ENCODE peak calls at places on chromosomes 13 and 19, in ten cellular contexts. E, I, O, W, G, C, Q, K, J and M are unnamed samples.

GRCh38 chr13:26529441-26529840 is 28.0 kb upstream of the WASF3 start:
- DNase-seq in K (no peak), O (peak), W (peak), I (peak), G (peak), E (peak), C (no peak), Q (peak), J (peak), M (peak)

GRCh38 chr13:98585946-98586345 is 9.0 kb upstream of the STK24 start:
- DNase-seq in E (no peak), W (no peak), I (no peak), J (no peak), O (no peak), G (no peak), K (no peak), C (no peak), Q (no peak), M (no peak)

GRCh38 chr13:20161951-20162300 is 1.1 kb upstream of the GJA3 start:
- DNase-seq in C (no peak), W (no peak), O (no peak), K (no peak), J (no peak), I (no peak), Q (no peak), E (no peak), G (no peak), M (no peak)

GRCh38 chr19:50008532-50008931 is 16.6 kb downstream of the VRK3 start:
- DNase-seq in O (no peak), C (no peak), J (peak), W (no peak), G (peak), K (no peak), I (peak), E (no peak), Q (peak), M (peak)

GRCh38 chr13:80742027-80742426 is 401.1 kb upstream of the SPRY2 start:
- DNase-seq in K (no peak), E (no peak), O (no peak), C (no peak), Q (no peak), I (no peak), J (no peak), W (no peak), G (no peak), M (no peak)

GRCh38 chr19:30444686-30445232 is 72.6 kb downstream of the ZNF536 start:
- DNase-seq in E (no peak), Q (no peak), C (no peak), W (no peak), O (no peak), K (no peak), J (no peak), I (no peak), G (no peak), M (no peak)

GRCh38 chr19:5072115-5072514 is 103.2 kb downstream of the KDM4B start:
- DNase-seq in O (no peak), E (no peak), I (no peak), W (no peak), Q (no peak), C (no peak), J (no peak), G (no peak), K (no peak), M (no peak)

GRCh38 chr19:10112895-10113591 is 1.6 kb downstream of the P2RY11 start:
- DNase-seq in I (peak), C (peak), E (peak), K (peak), G (peak), W (no peak), J (peak), Q (peak), O (no peak), M (peak)

GRCh38 chr13:34722931-34723330 is 219.1 kb upstream of the NBEA start:
- DNase-seq in K (no peak), G (no peak), J (no peak), O (no peak), E (no peak), I (no peak), C (no peak), Q (no peak), W (no peak), M (no peak)

GRCh38 chr13:60797112-60797511 is 400.1 kb downstream of the TDRD3 start:
- DNase-seq in I (no peak), W (no peak), O (no peak), J (no peak), G (no peak), K (no peak), C (no peak), Q (no peak), E (no peak), M (no peak)

GRCh38 chr19:49915271-49915670 is 13.7 kb upstream of the ATF5 start:
- DNase-seq in G (no peak), K (no peak), J (no peak), Q (no peak), O (no peak), I (no peak), E (no peak), C (no peak), W (no peak), M (no peak)

GRCh38 chr19:46639356-46640061 is 3.5 kb upstream of the GNG8 start:
- DNase-seq in O (peak), K (peak), C (no peak), I (peak), W (no peak), J (no peak), G (no peak), E (peak), Q (no peak), M (peak)

GRCh38 chr13:26628706-26629105 is 71.2 kb downstream of the WASF3 start:
- DNase-seq in C (no peak), G (peak), Q (no peak), I (no peak), W (no peak), O (peak), K (no peak), J (no peak), E (no peak), M (no peak)

GRCh38 chr13:66635526-66635925 is 594.6 kb downstream of the PCDH9 start:
- DNase-seq in W (no peak), E (no peak), O (peak), I (no peak), Q (no peak), C (no peak), K (no peak), J (peak), G (no peak), M (no peak)

GRCh38 chr19:10321874-10322835 is 6.3 kb upstream of the FDX2 start:
- DNase-seq in C (no peak), I (no peak), K (no peak), J (no peak), E (no peak), W (no peak), G (no peak), O (no peak), Q (no peak), M (no peak)

GRCh38 chr13:84431646-84432045 is 549.4 kb upstream of the SLITRK1 start:
- DNase-seq in I (no peak), K (no peak), C (no peak), G (no peak), O (no peak), J (no peak), W (no peak), Q (no peak), E (no peak), M (no peak)

GRCh38 chr13:111202745-111203144 is 87.6 kb downstream of the ARHGEF7 start:
- DNase-seq in G (no peak), J (peak), I (peak), K (no peak), C (no peak), W (no peak), E (no peak), O (peak), Q (peak), M (no peak)

GRCh38 chr13:38346764-38347163 is 2.9 kb upstream of the UFM1 start:
- DNase-seq in E (no peak), I (no peak), C (no peak), Q (no peak), K (no peak), O (no peak), J (no peak), G (no peak), W (no peak), M (no peak)

GRCh38 chr19:3132971-3133792 is 2.7 kb upstream of the GNA15 start:
- DNase-seq in K (no peak), C (peak), W (no peak), E (peak), I (peak), J (no peak), O (no peak), Q (no peak), G (no peak), M (no peak)

GRCh38 chr13:28503182-28503980 is 8.5 kb upstream of the FLT1 start:
- DNase-seq in G (no peak), J (no peak), C (no peak), E (no peak), W (no peak), K (no peak), O (no peak), I (no peak), Q (no peak), M (no peak)

GRCh38 chr19:38298841-38299680 is 5.0 kb upstream of the C19orf33 start:
- DNase-seq in E (no peak), Q (no peak), W (no peak), O (no peak), I (no peak), J (no peak), C (no peak), G (no peak), K (no peak), M (no peak)

GRCh38 chr19:49809155-49809986 is 3.7 kb downstream of the FUZ start:
- DNase-seq in J (peak), K (peak), W (no peak), O (peak), C (peak), I (no peak), Q (no peak), E (peak), G (peak), M (peak)

GRCh38 chr19:50875795-50876422 is 2.7 kb downstream of the KLK2 start:
- DNase-seq in J (no peak), E (no peak), K (no peak), O (no peak), C (no peak), G (no peak), I (no peak), Q (no peak), W (no peak), M (no peak)

GRCh38 chr13:49439609-49440008 is 4.3 kb downstream of the CAB39L start:
- DNase-seq in W (no peak), C (no peak), I (no peak), J (no peak), Q (no peak), K (no peak), G (no peak), O (no peak), E (no peak), M (no peak)

GRCh38 chr19:3054265-3054971 is 7.9 kb downstream of the TLE5 start:
- DNase-seq in E (no peak), C (no peak), G (no peak), K (no peak), I (no peak), O (no peak), J (no peak), Q (no peak), W (no peak), M (no peak)

GRCh38 chr19:36121486-36122124 is 6.3 kb downstream of the TBCB start:
- DNase-seq in Q (no peak), G (no peak), W (no peak), K (no peak), C (no peak), I (no peak), E (no peak), J (no peak), O (no peak), M (no peak)

GRCh38 chr13:95614641-95615245 is 29.8 kb downstream of the DZIP1 start:
- DNase-seq in C (no peak), E (no peak), J (no peak), I (no peak), O (no peak), K (no peak), W (no peak), Q (no peak), G (no peak), M (no peak)

GRCh38 chr19:50628146-50628545 is 11.5 kb downstream of the SYT3 start:
- DNase-seq in E (no peak), I (no peak), Q (no peak), W (no peak), J (no peak), O (no peak), C (no peak), K (no peak), G (no peak), M (no peak)

GRCh38 chr13:102589291-102589822 is 7.4 kb upstream of the TPP2 start:
- DNase-seq in E (no peak), I (no peak), Q (no peak), J (no peak), C (no peak), O (peak), G (no peak), W (no peak), K (no peak), M (no peak)

GRCh38 chr13:95457294-95457693 is 95.2 kb upstream of the CLDN10 start:
- DNase-seq in E (no peak), I (no peak), G (no peak), C (no peak), W (no peak), K (no peak), Q (no peak), J (no peak), O (no peak), M (no peak)